ENCODE peak calls at places on chromosome 2, in four cellular contexts. N, G, D and T are unnamed samples.

GRCh38 chr2:39996653-39997080 is 217.6 kb upstream of the THUMPD2 start:
- DNase-seq in N (no peak), G (peak), D (peak), T (no peak)

GRCh38 chr2:37713258-37713700 is 41.8 kb upstream of the CDC42EP3 start:
- DNase-seq in N (no peak), G (peak), D (peak), T (peak)

GRCh38 chr2:4973973-4974372 is 718.2 kb upstream of the SOX11 start:
- DNase-seq in N (no peak), G (no peak), D (no peak), T (no peak)

GRCh38 chr2:128308284-128308731 is 10.4 kb downstream of the HS6ST1 start:
- DNase-seq in N (no peak), G (no peak), D (no peak), T (no peak)

GRCh38 chr2:63408530-63408929 is 179.7 kb downstream of the WDPCP start:
- DNase-seq in N (no peak), G (no peak), D (no peak), T (no peak)

GRCh38 chr2:52340185-52340584 is 1308.3 kb upstream of the NRXN1 start:
- DNase-seq in N (no peak), G (no peak), D (no peak), T (no peak)

GRCh38 chr2:201448701-201449100 is 2.6 kb downstream of the TRAK2 start:
- DNase-seq in N (peak), G (no peak), D (no peak), T (no peak)

GRCh38 chr2:44927979-44928659 is 13.4 kb upstream of the SIX3 start:
- DNase-seq in N (no peak), G (no peak), D (no peak), T (no peak)

GRCh38 chr2:97095661-97096060 is 979 bp upstream of the FAHD2B start:
- DNase-seq in N (no peak), G (no peak), D (no peak), T (no peak)

GRCh38 chr2:64656379-64656778 is 2.7 kb upstream of the SERTAD2 start:
- DNase-seq in N (no peak), G (no peak), D (no peak), T (no peak)

GRCh38 chr2:177161741-177162440 is 50.7 kb upstream of the HNRNPA3 start:
- DNase-seq in N (peak), G (no peak), D (peak), T (no peak)

GRCh38 chr2:139067072-139067471 is 286.9 kb upstream of the NXPH2 start:
- DNase-seq in N (no peak), G (no peak), D (no peak), T (no peak)

GRCh38 chr2:141711627-141712026 is 419.2 kb downstream of the LRP1B start:
- DNase-seq in N (no peak), G (no peak), D (no peak), T (no peak)

GRCh38 chr2:232365621-232366321 is 12.8 kb upstream of the ALPP start:
- DNase-seq in N (no peak), G (no peak), D (peak), T (no peak)

GRCh38 chr2:113179446-113180045 is 5.8 kb downstream of the PSD4 start:
- DNase-seq in N (no peak), G (no peak), D (no peak), T (no peak)

GRCh38 chr2:73291461-73292315 is 1.7 kb downstream of the EGR4 start:
- DNase-seq in N (no peak), G (no peak), D (no peak), T (no peak)

GRCh38 chr2:231617059-231617926 is 24.6 kb downstream of the TEX44 start:
- DNase-seq in N (no peak), G (no peak), D (no peak), T (no peak)

GRCh38 chr2:55225481-55226020 is 6.5 kb downstream of the CLHC1 start:
- DNase-seq in N (no peak), G (no peak), D (no peak), T (no peak)

GRCh38 chr2:201984800-201985525 is 48.7 kb upstream of the FZD7 start:
- DNase-seq in N (no peak), G (no peak), D (no peak), T (no peak)

GRCh38 chr2:217065695-217066405 is 206.0 kb upstream of the TNP1 start:
- DNase-seq in N (no peak), G (peak), D (peak), T (no peak)

GRCh38 chr2:209334188-209335017 is 89.4 kb upstream of the MAP2 start:
- DNase-seq in N (peak), G (peak), D (peak), T (no peak)

GRCh38 chr2:20421988-20422678 is 24.7 kb upstream of the RHOB start:
- DNase-seq in N (no peak), G (peak), D (peak), T (no peak)

GRCh38 chr2:210199186-210199765 is 26.0 kb downstream of the ACADL start:
- DNase-seq in N (peak), G (peak), D (no peak), T (no peak)

GRCh38 chr2:10043906-10044601 is 704 bp downstream of the KLF11 start:
- DNase-seq in N (peak), G (peak), D (peak), T (no peak)